ENCODE peak calls at places on chromosomes 7 and 10, in ten cellular contexts. K is mammary epithelial cell, A is MM.1S, Z is neural progenitor cell, Q is hepatocyte, W is keratinocyte, O is GM23338, X is PC-3, D is H1, H is fibroblast of lung. G is an unnamed sample.

GRCh38 chr10:102501201-102502028 is 1.1 kb downstream of the ACTR1A start:
- DNase-seq in O (peak; percentile 26), K (peak; percentile 8), Z (peak; percentile 26), D (no peak), W (no peak), H (no peak), Q (peak; percentile 23), A (peak; percentile 20), X (no peak), G (peak; percentile 56)

GRCh38 chr10:63155388-63156028 is 22.4 kb downstream of the NRBF2 start:
- DNase-seq in D (no peak), O (no peak), Z (no peak), Q (no peak), X (no peak), K (no peak), A (no peak), W (no peak), H (peak; percentile 19), G (peak; percentile 39)

GRCh38 chr7:21722371-21722770 is 179.5 kb downstream of the DNAH11 start:
- DNase-seq in D (no peak), Z (no peak), K (no peak), W (no peak), O (peak; percentile 23), A (no peak), H (no peak), X (no peak), Q (no peak), G (peak; percentile 1)

GRCh38 chr7:75884401-75884800 is 5.6 kb downstream of the RHBDD2 start:
- DNase-seq in K (no peak), O (no peak), X (no peak), H (no peak), Z (no peak), Q (peak; percentile 40), A (no peak), D (no peak), W (no peak), G (no peak)

GRCh38 chr7:97270280-97270679 is 152.8 kb downstream of the SDHAF3 start:
- DNase-seq in Q (no peak), D (no peak), Z (no peak), H (no peak), X (no peak), K (no peak), A (no peak), W (no peak), O (no peak), G (no peak)

GRCh38 chr7:28316489-28316888 is 95.8 kb upstream of the CREB5 start:
- DNase-seq in A (no peak), D (no peak), H (peak; percentile 70), K (peak; percentile 57), Z (no peak), W (no peak), X (no peak), O (no peak), Q (no peak), G (peak; percentile 91)

GRCh38 chr7:6422926-6423632 is 24.7 kb downstream of the DAGLB start:
- DNase-seq in W (no peak), H (no peak), K (no peak), Z (no peak), A (no peak), X (no peak), D (no peak), O (no peak), Q (no peak), G (no peak)

GRCh38 chr7:106065560-106066500 is 46.3 kb downstream of the SYPL1 start:
- DNase-seq in O (no peak), W (no peak), Q (no peak), X (peak; percentile 87), A (no peak), D (peak; percentile 42), H (peak; percentile 46), K (peak; percentile 45), Z (peak; percentile 67), G (peak; percentile 72)

GRCh38 chr7:93890464-93891068 is at the start of gene TFPI2:
- DNase-seq in H (peak; percentile 85), Z (peak; percentile 63), A (no peak), D (peak; percentile 74), K (peak; percentile 93), Q (peak; percentile 67), O (peak; percentile 76), W (no peak), X (peak; percentile 87), G (peak; percentile 84)

GRCh38 chr7:108003591-108003935 is 602 bp upstream of the LAMB1 start:
- DNase-seq in W (no peak), H (no peak), A (no peak), K (no peak), X (no peak), Z (no peak), O (peak; percentile 57), D (no peak), Q (no peak), G (no peak)

GRCh38 chr7:145031162-145031561 is 195.3 kb upstream of the TPK1 start:
- DNase-seq in A (no peak), X (no peak), Z (no peak), H (no peak), D (no peak), K (no peak), Q (no peak), W (no peak), O (no peak), G (no peak)

GRCh38 chr7:101170617-101171441 is 5.5 kb upstream of the VGF start:
- DNase-seq in Q (no peak), X (no peak), A (no peak), K (no peak), O (no peak), H (no peak), W (no peak), D (no peak), Z (no peak), G (no peak)

GRCh38 chr7:101171442-101171837 is 6.1 kb upstream of the VGF start:
- DNase-seq in Q (no peak), H (no peak), Z (peak; percentile 40), X (no peak), W (no peak), K (no peak), A (no peak), O (no peak), D (no peak), G (no peak)

GRCh38 chr7:101172854-101173751 is 7.0 kb downstream of the NAT16 start:
- DNase-seq in D (peak; percentile 64), Z (no peak), O (peak; percentile 51), K (peak; percentile 68), X (peak; percentile 91), W (no peak), A (no peak), H (peak; percentile 56), Q (peak; percentile 46), G (peak; percentile 88)

GRCh38 chr7:101173752-101174244 is 6.3 kb downstream of the NAT16 start:
- DNase-seq in O (peak; percentile 91), X (peak; percentile 75), K (no peak), W (no peak), H (no peak), D (peak; percentile 98), A (peak; percentile 33), Q (no peak), Z (peak; percentile 70), G (peak; percentile 78)

GRCh38 chr7:101172005-101172853 is 6.9 kb upstream of the VGF start:
- DNase-seq in X (no peak), W (no peak), Q (no peak), A (peak; percentile 41), D (peak; percentile 77), O (peak; percentile 87), K (no peak), H (no peak), Z (peak; percentile 62), G (no peak)
- TF ChIP-seq EZH2 in X (no peak), W (peak; percentile 91), Q (peak; percentile 82), A (no peak), D (peak; percentile 76), O (peak; percentile 51), K (peak; percentile 92), H (peak; percentile 98), Z (peak; percentile 87), G (no peak)

DNA sequence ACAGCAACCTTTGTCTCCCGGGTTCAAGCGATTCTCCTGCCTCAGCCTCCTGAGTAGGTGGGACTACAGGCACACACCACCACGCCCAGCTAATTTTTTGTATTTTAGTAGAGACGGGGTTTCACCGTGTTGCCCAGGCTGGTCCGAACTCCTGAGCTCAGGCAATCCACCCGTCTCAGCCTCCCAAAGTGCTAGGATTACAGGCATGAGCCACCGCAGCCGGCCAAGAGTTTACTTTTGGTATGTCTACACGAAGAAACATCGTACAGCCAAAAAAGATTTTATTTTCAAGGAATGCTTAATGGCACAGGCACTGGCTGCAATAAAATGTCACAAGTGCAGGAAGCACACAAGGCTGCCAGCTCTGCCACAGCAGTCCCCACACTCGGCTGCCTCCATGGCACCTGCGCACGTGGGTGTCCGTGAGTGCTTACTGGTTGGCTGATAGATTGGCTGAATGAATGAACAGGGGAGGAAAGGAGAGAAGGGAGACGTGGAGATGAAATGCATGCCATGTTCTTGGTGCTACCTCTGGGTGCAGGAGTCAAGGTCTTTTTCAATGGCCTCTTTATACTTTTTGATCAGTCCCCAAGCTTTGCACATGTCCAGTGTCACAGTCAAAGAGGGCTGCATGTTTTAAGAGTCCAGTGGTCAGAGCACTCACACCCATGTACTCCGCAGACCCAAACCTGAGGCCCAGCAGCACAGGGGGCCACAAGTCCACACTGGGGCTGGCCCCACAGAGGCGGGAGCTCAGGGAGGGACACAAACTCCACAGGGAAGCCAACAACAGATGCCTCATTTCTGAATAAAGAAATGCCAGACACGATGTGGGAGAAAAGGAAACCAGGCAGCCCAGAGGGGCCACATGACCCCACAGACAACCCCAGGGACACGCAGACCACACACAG is 198.2 kb downstream of the MAD1L1 start:
- DNase-seq in O (no peak), D (no peak), H (no peak), K (no peak), A (no peak), Z (no peak), Q (no peak), W (no peak), X (no peak), G (no peak)
- H3K4me2 ChIP-seq in O (no peak overlapping the region), D (no peak overlapping the region), H (no peak overlapping the region), K (peak overlapping the region; percentile 4), A (no peak overlapping the region), Z (no peak overlapping the region), Q (no peak overlapping the region), W (peak overlapping the region; percentile 8), X (no peak overlapping the region), G (no peak overlapping the region)

DNA sequence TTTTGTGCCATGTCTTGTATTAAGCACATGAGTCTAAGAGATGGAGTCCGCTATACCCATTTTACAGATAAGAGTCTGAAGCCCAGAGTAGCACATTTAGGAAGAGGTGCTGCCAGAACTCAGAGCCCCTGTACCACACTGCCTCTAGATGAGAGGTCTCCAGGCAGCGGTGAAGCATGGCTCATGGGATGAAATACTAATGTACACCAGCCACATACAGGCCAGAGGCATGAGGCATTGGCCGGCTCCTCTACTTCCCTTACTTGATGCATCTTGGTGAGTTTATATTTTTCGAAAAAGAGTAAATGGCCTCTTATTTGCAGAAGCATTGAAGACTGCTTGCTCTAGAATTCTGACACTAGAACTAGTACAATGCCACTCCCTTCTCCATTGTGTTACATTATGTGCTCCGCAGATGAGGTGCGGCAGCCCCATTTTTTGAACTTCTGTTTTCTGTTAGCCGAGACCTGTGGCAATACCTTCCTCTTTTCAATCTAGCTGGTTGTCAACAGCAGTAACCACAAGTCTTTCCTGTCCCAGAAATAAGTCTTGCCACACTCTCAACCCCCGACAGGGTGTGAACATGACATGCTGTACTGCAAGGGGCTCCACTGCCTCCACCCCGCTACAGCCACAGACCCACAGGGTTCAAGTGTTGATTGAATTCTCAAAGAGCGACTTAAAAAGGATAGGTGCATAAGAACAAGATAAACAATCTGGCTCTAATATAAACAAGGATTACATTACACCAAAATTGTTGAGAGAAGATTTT is 145.3 kb downstream of the CELF2 start:
- DNase-seq in K (no peak), Q (no peak), O (no peak), D (peak; percentile 32), X (no peak), H (no peak), Z (no peak), A (peak; percentile 95), W (no peak), G (no peak)
- TF ChIP-seq EZH2 in K (no peak), Q (no peak), O (no peak), D (no peak), X (no peak), H (no peak), Z (no peak), A (no peak), W (no peak), G (no peak)

GRCh38 chr10:113965683-113966082 is 78.0 kb upstream of the ADRB1 start:
- DNase-seq in K (no peak), O (no peak), X (no peak), W (no peak), A (no peak), D (no peak), H (no peak), Q (no peak), Z (no peak), G (no peak)
- H3K4me2 ChIP-seq in K (no peak overlapping the region), O (no peak overlapping the region), X (no peak overlapping the region), W (no peak overlapping the region), A (peak overlapping the region; percentile 25), D (no peak overlapping the region), H (no peak overlapping the region), Q (no peak overlapping the region), Z (no peak overlapping the region), G (no peak overlapping the region)

G was measured in GM23248.